ENCODE peak calls at places on chromosomes 3 and 15, in six cellular contexts. R, J, D, Z, Q and E are unnamed samples.

GRCh38 chr3:111072016-111072891 is 638 bp downstream of the NECTIN3 start:
- DNase-seq in Q (no peak), Z (peak), D (peak), J (peak), R (peak), E (peak)

GRCh38 chr15:72195101-72195511 is 2.5 kb downstream of the GRAMD2A start:
- DNase-seq in D (no peak), J (no peak), R (no peak), Q (no peak), Z (no peak), E (no peak)

GRCh38 chr3:43752908-43753307 is 62.2 kb downstream of the ABHD5 start:
- DNase-seq in Q (no peak), Z (no peak), D (no peak), R (no peak), J (no peak), E (no peak)

GRCh38 chr15:101537681-101538080 is 48.2 kb upstream of the PCSK6 start:
- DNase-seq in R (no peak), J (peak), D (no peak), Z (no peak), Q (no peak), E (no peak)

GRCh38 chr3:139281096-139281495 is 62.7 kb upstream of the MRPS22 start:
- DNase-seq in Q (no peak), Z (peak), R (no peak), D (no peak), J (no peak), E (no peak)

GRCh38 chr3:58333206-58334012 is 717 bp downstream of the PXK start:
- DNase-seq in D (peak), Q (no peak), J (no peak), R (no peak), Z (no peak), E (no peak)

GRCh38 chr15:71634820-71635219 is 175.5 kb upstream of the NR2E3 start:
- DNase-seq in D (no peak), Q (no peak), Z (peak), J (no peak), R (no peak), E (no peak)

GRCh38 chr3:43043071-43043766 is 62.7 kb downstream of the POMGNT2 start:
- DNase-seq in R (no peak), D (no peak), Q (peak), Z (no peak), J (no peak), E (no peak)

GRCh38 chr15:31752363-31752762 is 278.0 kb upstream of the CHRNA7 start:
- DNase-seq in D (no peak), J (no peak), Q (no peak), Z (no peak), R (no peak), E (no peak)

GRCh38 chr3:176650478-176650877 is 546.8 kb downstream of the TBL1XR1 start:
- DNase-seq in J (no peak), D (no peak), Z (peak), R (no peak), Q (no peak), E (no peak)

GRCh38 chr3:144900366-144900765 is 928.7 kb downstream of the DIPK2A start:
- DNase-seq in Z (no peak), R (no peak), J (no peak), Q (no peak), D (no peak), E (no peak)

GRCh38 chr15:34984884-34985630 is 3.0 kb downstream of the ZNF770 start:
- DNase-seq in D (no peak), J (peak), R (peak), Q (no peak), Z (peak), E (no peak)

GRCh38 chr15:90126022-90126421 is 23.8 kb upstream of the IDH2 start:
- DNase-seq in J (peak), D (peak), Z (no peak), R (no peak), Q (no peak), E (no peak)

GRCh38 chr15:34732430-34732829 is 22.4 kb downstream of the GJD2 start:
- DNase-seq in D (no peak), Z (no peak), Q (no peak), R (no peak), J (no peak), E (no peak)

GRCh38 chr3:104133630-104134029 is 1233.1 kb upstream of the ALCAM start:
- DNase-seq in Z (no peak), D (no peak), R (no peak), Q (no peak), J (no peak), E (no peak)

GRCh38 chr3:14266361-14266760 is 87.7 kb downstream of the LSM3 start:
- DNase-seq in Q (no peak), Z (peak), D (no peak), R (peak), J (no peak), E (peak)

GRCh38 chr15:65132841-65133549 is 613 bp downstream of the PDCD7 start:
- DNase-seq in J (peak), Z (peak), Q (no peak), R (peak), D (peak), E (peak)

GRCh38 chr15:82040395-82040794 is 5.4 kb downstream of the MEX3B start:
- DNase-seq in D (no peak), Q (no peak), Z (no peak), J (no peak), R (no peak), E (no peak)

GRCh38 chr3:107574650-107575049 is 51.9 kb downstream of the BBX start:
- DNase-seq in R (no peak), D (no peak), Q (no peak), J (peak), Z (peak), E (no peak)

GRCh38 chr15:62998262-62998909 is 44.2 kb upstream of the TPM1 start:
- DNase-seq in Z (no peak), Q (no peak), D (no peak), R (no peak), J (peak), E (no peak)

GRCh38 chr3:36942632-36943248 is 2.1 kb downstream of the TRANK1 start:
- DNase-seq in R (no peak), Z (no peak), Q (peak), D (no peak), J (no peak), E (no peak)

GRCh38 chr3:192449036-192449435 is 278.3 kb downstream of the FGF12 start:
- DNase-seq in R (no peak), J (no peak), D (no peak), Z (no peak), Q (no peak), E (no peak)

GRCh38 chr15:74723754-74724334 is 1.5 kb downstream of the CYP1A1 start:
- DNase-seq in Z (peak), R (no peak), Q (no peak), D (no peak), J (peak), E (no peak)

GRCh38 chr3:195110647-195111321 is 160.2 kb downstream of the XXYLT1 start:
- DNase-seq in D (no peak), J (peak), Q (peak), R (no peak), Z (no peak), E (peak)

GRCh38 chr15:78431955-78432354 is 6.1 kb upstream of the IREB2 start:
- DNase-seq in D (no peak), R (no peak), Q (no peak), J (no peak), Z (no peak), E (no peak)

GRCh38 chr3:144429719-144430121 is 458.1 kb downstream of the DIPK2A start:
- DNase-seq in R (no peak), Z (no peak), Q (no peak), J (no peak), D (no peak), E (no peak)

GRCh38 chr15:65032823-65033537 is 3.5 kb upstream of the MTFMT start:
- DNase-seq in Z (peak), Q (no peak), D (peak), J (peak), R (peak), E (peak)

GRCh38 chr3:189272500-189273119 is 100.8 kb downstream of the TPRG1 start:
- DNase-seq in Q (no peak), Z (no peak), R (no peak), J (no peak), D (no peak), E (no peak)
- TF ChIP-seq CTCF in Q (no peak), Z (peak), R (peak), J (peak), D (peak), E (no peak)

GRCh38 chr15:41944313-41944940 is 27.9 kb downstream of the EHD4 start:
- DNase-seq in Q (peak), Z (peak), J (peak), R (peak), D (no peak), E (peak)

GRCh38 chr15:41946970-41947369 is 25.4 kb downstream of the EHD4 start:
- DNase-seq in D (no peak), Z (no peak), Q (no peak), R (no peak), J (no peak), E (peak)

GRCh38 chr15:41945701-41946100 is 26.7 kb downstream of the EHD4 start:
- DNase-seq in Z (no peak), J (no peak), Q (no peak), R (no peak), D (no peak), E (no peak)

GRCh38 chr15:41943543-41944312 is 28.6 kb downstream of the EHD4 start:
- DNase-seq in Z (no peak), D (no peak), J (no peak), Q (no peak), R (no peak), E (no peak)

GRCh38 chr15:41945221-41945620 is 27.1 kb downstream of the EHD4 start:
- DNase-seq in R (no peak), Z (no peak), Q (no peak), D (no peak), J (no peak), E (no peak)
- H3K27ac ChIP-seq in R (no peak), Z (peak), Q (peak), D (no peak), J (no peak), E (peak)

GRCh38 chr15:55993804-55994539 is 560 bp upstream of the NEDD4 start:
- DNase-seq in R (no peak), J (peak), Z (peak), D (no peak), Q (peak), E (no peak)
- TF ChIP-seq CTCF in R (no peak), J (peak), Z (no peak), D (no peak), Q (peak), E (no peak)

DNA sequence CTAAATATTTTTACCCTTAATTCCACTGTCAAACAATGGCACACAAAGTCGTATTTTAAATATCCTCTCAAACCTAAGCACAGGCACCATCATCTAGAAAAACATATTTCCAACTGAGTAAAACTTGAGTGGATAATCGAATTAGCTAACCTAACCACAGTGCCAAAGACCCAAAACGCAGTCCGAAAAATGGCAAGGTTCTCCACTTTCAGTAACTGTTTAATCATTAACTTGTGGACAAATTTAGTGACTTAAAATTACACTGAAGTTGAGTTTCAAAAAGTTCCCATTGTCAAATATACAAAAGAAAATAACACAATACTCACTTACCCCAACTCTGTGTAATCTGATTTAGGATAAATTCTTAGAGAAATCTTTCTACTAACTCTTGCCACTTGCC is 10.0 kb downstream of the CNBP start:
- DNase-seq in D (no peak), Z (no peak), R (no peak), J (no peak), Q (no peak), E (no peak)
- H3K27ac ChIP-seq in D (no peak), Z (no peak), R (peak), J (no peak), Q (peak), E (peak)

GRCh38 chr15:88803920-88804247 is 648 bp downstream of the ACAN start:
- DNase-seq in J (no peak), D (no peak), Z (no peak), R (no peak), Q (no peak), E (no peak)

GRCh38 chr15:88803241-88803919 is at the start of gene ACAN:
- DNase-seq in J (no peak), D (no peak), Q (no peak), R (no peak), Z (no peak), E (no peak)

GRCh38 chr15:88804257-88804656 is 1.0 kb downstream of the ACAN start:
- DNase-seq in J (no peak), Z (no peak), D (no peak), R (no peak), Q (no peak), E (no peak)

GRCh38 chr15:88802250-88802990 is 816 bp upstream of the ACAN start:
- DNase-seq in Z (no peak), Q (no peak), J (no peak), D (no peak), R (no peak), E (no peak)

DNA sequence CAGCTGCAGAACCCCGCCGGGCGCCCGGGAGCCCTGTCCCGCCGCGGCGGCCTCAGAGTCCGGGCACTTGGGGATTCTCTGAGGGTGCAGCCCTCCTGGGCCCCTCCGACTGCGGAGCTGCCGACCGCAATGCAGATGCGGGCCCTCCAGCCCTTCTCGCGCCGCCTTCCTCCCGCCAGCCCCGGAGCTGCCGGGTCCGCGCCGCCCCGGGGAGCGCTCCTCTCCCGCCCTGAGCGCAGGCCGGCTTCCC is 320 bp upstream of the ACAN start:
- DNase-seq in D (no peak), Q (no peak), Z (no peak), J (no peak), R (no peak), E (no peak)
- TF ChIP-seq CTCF in D (no peak), Q (no peak), Z (no peak), J (no peak), R (no peak), E (no peak)